ENCODE peak calls at places on chromosomes 2 and 18, in seven cellular contexts. N, W, S, Y, Q, E and F are unnamed samples.

GRCh38 chr2:102226612-102227351 is 40.0 kb downstream of the IL1RL2 start:
- DNase-seq in E (no peak), N (no peak), W (no peak), S (no peak), Q (no peak), Y (no peak), F (no peak)

GRCh38 chr2:12918841-12919445 is 202.2 kb downstream of the TRIB2 start:
- DNase-seq in S (no peak), Q (no peak), E (no peak), N (no peak), W (no peak), Y (peak; percentile 41), F (peak; percentile 63)

GRCh38 chr2:133657591-133657990 is 89.3 kb upstream of the NCKAP5 start:
- DNase-seq in W (no peak), S (no peak), Y (no peak), Q (no peak), N (no peak), E (no peak), F (peak; percentile 28)

GRCh38 chr18:64409511-64409910 is 260.6 kb upstream of the LINC00305 start:
- DNase-seq in E (no peak), W (no peak), Q (peak; percentile 26), S (no peak), Y (no peak), N (no peak), F (no peak)

GRCh38 chr2:177692828-177693269 is 300.3 kb downstream of the AGPS start:
- DNase-seq in N (no peak), W (no peak), E (no peak), S (no peak), Y (no peak), Q (no peak), F (no peak)

GRCh38 chr2:32864337-32864736 is 82.4 kb upstream of the LTBP1 start:
- DNase-seq in W (no peak), Y (no peak), Q (no peak), N (no peak), E (no peak), S (no peak), F (peak; percentile 68)

GRCh38 chr2:74884866-74885265 is 50.9 kb downstream of the HK2 start:
- DNase-seq in E (no peak), W (no peak), S (no peak), Q (no peak), Y (no peak), N (no peak), F (no peak)

GRCh38 chr2:69036926-69037325 is 23.9 kb downstream of the ANTXR1 start:
- DNase-seq in N (no peak), Y (no peak), E (no peak), W (no peak), Q (no peak), S (no peak), F (no peak)

GRCh38 chr2:101830555-101830954 is 133.0 kb downstream of the MAP4K4 start:
- DNase-seq in Y (no peak), Q (no peak), E (no peak), S (no peak), N (no peak), W (no peak), F (peak; percentile 58)

GRCh38 chr2:26141145-26141769 is 31.6 kb upstream of the GAREM2 start:
- DNase-seq in Q (no peak), S (no peak), N (no peak), Y (no peak), W (no peak), E (no peak), F (no peak)

GRCh38 chr2:239252433-239253200 is 148.2 kb downstream of the HDAC4 start:
- DNase-seq in W (no peak), E (no peak), Y (no peak), S (peak; percentile 82), N (peak; percentile 11), Q (no peak), F (no peak)

GRCh38 chr2:101566632-101567228 is 91.8 kb upstream of the RFX8 start:
- DNase-seq in N (no peak), E (no peak), Q (no peak), S (no peak), W (no peak), Y (no peak), F (no peak)

GRCh38 chr2:67446504-67446911 is 49.4 kb downstream of the ETAA1 start:
- DNase-seq in E (no peak), W (no peak), Q (peak; percentile 21), Y (no peak), N (no peak), S (no peak), F (no peak)

GRCh38 chr2:176830362-176830761 is 382.2 kb upstream of the HNRNPA3 start:
- DNase-seq in Q (no peak), Y (no peak), W (no peak), E (no peak), N (no peak), S (no peak), F (no peak)

GRCh38 chr18:23887493-23887892 is 127.1 kb upstream of the TTC39C start:
- DNase-seq in W (no peak), S (no peak), Y (no peak), E (no peak), Q (peak; percentile 89), N (peak; percentile 90), F (no peak)

GRCh38 chr2:231714639-231715498 is 6.5 kb downstream of the PTMA start:
- DNase-seq in Q (peak; percentile 68), N (peak; percentile 60), W (peak; percentile 61), E (peak; percentile 84), S (peak; percentile 85), Y (peak; percentile 80), F (no peak)

GRCh38 chr2:3730646-3731045 is 27.3 kb downstream of the DCDC2C start:
- DNase-seq in Y (no peak), Q (no peak), E (no peak), W (no peak), S (no peak), N (no peak), F (no peak)

GRCh38 chr2:25872134-25872533 is 6.2 kb downstream of the ASXL2 start:
- DNase-seq in E (no peak), N (no peak), W (no peak), Y (no peak), Q (no peak), S (no peak), F (no peak)

GRCh38 chr2:54457326-54458023 is 1.3 kb downstream of the SPTBN1 start:
- DNase-seq in S (peak; percentile 83), N (no peak), E (no peak), W (no peak), Y (peak; percentile 39), Q (peak; percentile 64), F (no peak)

GRCh38 chr2:152925540-152926448 is 207.4 kb downstream of the ARL6IP6 start:
- DNase-seq in Q (peak; percentile 26), W (no peak), Y (peak; percentile 33), N (peak; percentile 34), E (peak; percentile 2), S (peak; percentile 69), F (peak; percentile 12)

GRCh38 chr18:26277374-26277773 is 51.1 kb downstream of the TAF4B start:
- DNase-seq in N (no peak), Y (no peak), E (no peak), Q (no peak), S (no peak), W (no peak), F (no peak)